ENCODE peak calls at places on chromosomes 11 and 22, in five cellular contexts. One of them, this sample, is unnamed. For H3K9me3, the result is how much of the 10 kb centered on the place peaks cover.

GRCh38 chr11:126414615-126415014 is 59.1 kb downstream of the ST3GAL4 start:
- DNase-seq in naive thymus-derived CD4-positive, alpha-beta T cell: no peak
- DNase-seq in esophagus squamous epithelium: no peak
- DNase-seq in body of pancreas: no peak
- DNase-seq in mammary epithelial cell: no peak
- DNase-seq in this sample: no peak

GRCh38 chr11:110479070-110479444 is 49.3 kb downstream of the FDX1 start:
- DNase-seq in esophagus squamous epithelium: no peak
- DNase-seq in mammary epithelial cell: no peak
- DNase-seq in body of pancreas: no peak
- DNase-seq in naive thymus-derived CD4-positive, alpha-beta T cell: no peak
- DNase-seq in this sample: no peak

GRCh38 chr22:20206709-20207215 is 55.9 kb upstream of the CCDC188 start:
- DNase-seq in body of pancreas: peak
- DNase-seq in naive thymus-derived CD4-positive, alpha-beta T cell: no peak
- DNase-seq in mammary epithelial cell: peak
- DNase-seq in esophagus squamous epithelium: no peak
- DNase-seq in this sample: no peak

GRCh38 chr11:120746836-120747609 is 235.5 kb downstream of the GRIK4 start:
- DNase-seq in body of pancreas: no peak
- DNase-seq in esophagus squamous epithelium: no peak
- DNase-seq in mammary epithelial cell: peak
- DNase-seq in naive thymus-derived CD4-positive, alpha-beta T cell: no peak
- DNase-seq in this sample: no peak

GRCh38 chr11:20536784-20537183 is 62.6 kb upstream of the SLC6A5 start:
- DNase-seq in esophagus squamous epithelium: no peak
- DNase-seq in naive thymus-derived CD4-positive, alpha-beta T cell: no peak
- DNase-seq in mammary epithelial cell: no peak
- DNase-seq in body of pancreas: no peak
- DNase-seq in this sample: no peak

GRCh38 chr11:125728969-125729368 is 17.1 kb upstream of the PATE1 start:
- DNase-seq in body of pancreas: no peak
- DNase-seq in esophagus squamous epithelium: no peak
- DNase-seq in mammary epithelial cell: no peak
- DNase-seq in naive thymus-derived CD4-positive, alpha-beta T cell: no peak
- DNase-seq in this sample: no peak

GRCh38 chr22:28023036-28023435 is 104.0 kb upstream of the PITPNB start:
- DNase-seq in naive thymus-derived CD4-positive, alpha-beta T cell: no peak
- DNase-seq in esophagus squamous epithelium: no peak
- DNase-seq in mammary epithelial cell: no peak
- DNase-seq in body of pancreas: peak
- DNase-seq in this sample: no peak

GRCh38 chr11:93089474-93090102 is 108.2 kb downstream of the SLC36A4 start:
- DNase-seq in mammary epithelial cell: peak
- DNase-seq in body of pancreas: no peak
- DNase-seq in esophagus squamous epithelium: no peak
- DNase-seq in naive thymus-derived CD4-positive, alpha-beta T cell: no peak
- DNase-seq in this sample: no peak

GRCh38 chr11:75721852-75722668 is 4.4 kb downstream of the MOGAT2 start:
- DNase-seq in esophagus squamous epithelium: no peak
- DNase-seq in body of pancreas: no peak
- DNase-seq in mammary epithelial cell: no peak
- DNase-seq in naive thymus-derived CD4-positive, alpha-beta T cell: no peak
- DNase-seq in this sample: no peak

GRCh38 chr11:58650496-58650895 is 28.0 kb downstream of the CNTF start:
- DNase-seq in body of pancreas: no peak
- DNase-seq in mammary epithelial cell: no peak
- DNase-seq in esophagus squamous epithelium: no peak
- DNase-seq in naive thymus-derived CD4-positive, alpha-beta T cell: no peak
- DNase-seq in this sample: no peak

GRCh38 chr11:44887598-44887997 is 63.1 kb downstream of the TP53I11 start:
- DNase-seq in body of pancreas: no peak
- DNase-seq in esophagus squamous epithelium: no peak
- DNase-seq in mammary epithelial cell: no peak
- DNase-seq in naive thymus-derived CD4-positive, alpha-beta T cell: no peak
- DNase-seq in this sample: no peak

GRCh38 chr11:72333657-72334056 is 89.7 kb upstream of the PHOX2A start:
- DNase-seq in mammary epithelial cell: no peak
- DNase-seq in esophagus squamous epithelium: no peak
- DNase-seq in body of pancreas: no peak
- DNase-seq in naive thymus-derived CD4-positive, alpha-beta T cell: peak
- DNase-seq in this sample: no peak

GRCh38 chr22:38949889-38950405 is 7.5 kb upstream of the APOBEC3A start:
- DNase-seq in body of pancreas: no peak
- DNase-seq in mammary epithelial cell: no peak
- DNase-seq in esophagus squamous epithelium: no peak
- DNase-seq in naive thymus-derived CD4-positive, alpha-beta T cell: no peak
- DNase-seq in this sample: no peak

GRCh38 chr11:61607920-61608599 is 27.2 kb upstream of the SYT7 start:
- DNase-seq in esophagus squamous epithelium: no peak
- DNase-seq in naive thymus-derived CD4-positive, alpha-beta T cell: no peak
- DNase-seq in mammary epithelial cell: no peak
- DNase-seq in body of pancreas: no peak
- DNase-seq in this sample: no peak

GRCh38 chr11:76041208-76041607 is 165.1 kb downstream of the WNT11 start:
- DNase-seq in mammary epithelial cell: no peak
- DNase-seq in naive thymus-derived CD4-positive, alpha-beta T cell: no peak
- DNase-seq in body of pancreas: no peak
- DNase-seq in esophagus squamous epithelium: no peak
- DNase-seq in this sample: no peak

GRCh38 chr22:31064369-31064768 is 16.7 kb upstream of the SMTN start:
- DNase-seq in esophagus squamous epithelium: no peak
- DNase-seq in naive thymus-derived CD4-positive, alpha-beta T cell: no peak
- DNase-seq in body of pancreas: no peak
- DNase-seq in mammary epithelial cell: no peak
- DNase-seq in this sample: no peak

DNA sequence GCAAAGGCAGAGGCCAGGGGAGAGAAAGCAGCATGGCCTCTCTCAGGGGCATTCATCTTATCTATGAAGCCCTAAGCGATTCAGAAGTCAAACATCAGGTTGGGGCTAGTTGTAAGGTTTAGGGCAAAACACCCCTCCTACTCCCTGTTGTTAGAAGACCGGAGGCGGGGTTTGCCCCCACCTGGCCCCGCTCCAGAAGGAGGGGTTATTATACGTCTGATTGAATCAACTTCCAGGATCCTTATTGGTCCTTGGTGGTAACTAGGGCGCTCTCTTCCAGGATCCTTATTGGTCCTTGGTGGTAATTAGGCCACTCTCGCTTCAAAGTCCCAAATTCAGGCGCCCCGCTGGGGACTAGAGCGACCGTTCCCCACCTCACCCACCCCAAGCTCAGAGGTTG is 12.1 kb upstream of the SMTN start:
- DNase-seq in mammary epithelial cell: no peak
- DNase-seq in esophagus squamous epithelium: no peak
- DNase-seq in body of pancreas: no peak
- DNase-seq in naive thymus-derived CD4-positive, alpha-beta T cell: no peak
- DNase-seq in this sample: no peak
- H3K9me3 ChIP-seq in mammary epithelial cell: under half
- H3K9me3 ChIP-seq in esophagus squamous epithelium: under half
- H3K9me3 ChIP-seq in body of pancreas: under half
- H3K9me3 ChIP-seq in naive thymus-derived CD4-positive, alpha-beta T cell: under half
- H3K9me3 ChIP-seq in this sample: under half

DNA sequence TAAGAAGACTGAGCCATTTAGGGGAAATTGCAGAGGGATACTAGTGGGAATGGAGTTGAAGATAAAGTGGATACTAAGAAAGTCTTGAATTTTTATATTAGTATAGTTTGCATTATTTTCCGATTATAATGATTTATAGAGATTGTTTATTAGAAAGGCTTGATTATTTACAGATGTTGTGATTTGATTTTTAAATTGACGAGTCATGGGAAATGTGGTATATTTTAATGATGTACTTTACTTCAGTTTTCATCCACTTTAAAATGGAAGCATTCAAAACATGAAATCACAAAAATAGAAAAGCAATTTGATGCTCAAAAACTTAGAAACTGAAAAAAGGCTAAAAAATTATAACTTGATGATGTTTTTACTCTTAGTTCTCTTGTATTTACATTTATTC is 21.2 kb downstream of the USP47 start:
- DNase-seq in naive thymus-derived CD4-positive, alpha-beta T cell: no peak
- DNase-seq in body of pancreas: no peak
- DNase-seq in mammary epithelial cell: no peak
- DNase-seq in esophagus squamous epithelium: no peak
- DNase-seq in this sample: no peak
- H3K9me3 ChIP-seq in naive thymus-derived CD4-positive, alpha-beta T cell: under half
- H3K9me3 ChIP-seq in body of pancreas: under half
- H3K9me3 ChIP-seq in mammary epithelial cell: under half
- H3K9me3 ChIP-seq in esophagus squamous epithelium: under half
- H3K9me3 ChIP-seq in this sample: under half

DNA sequence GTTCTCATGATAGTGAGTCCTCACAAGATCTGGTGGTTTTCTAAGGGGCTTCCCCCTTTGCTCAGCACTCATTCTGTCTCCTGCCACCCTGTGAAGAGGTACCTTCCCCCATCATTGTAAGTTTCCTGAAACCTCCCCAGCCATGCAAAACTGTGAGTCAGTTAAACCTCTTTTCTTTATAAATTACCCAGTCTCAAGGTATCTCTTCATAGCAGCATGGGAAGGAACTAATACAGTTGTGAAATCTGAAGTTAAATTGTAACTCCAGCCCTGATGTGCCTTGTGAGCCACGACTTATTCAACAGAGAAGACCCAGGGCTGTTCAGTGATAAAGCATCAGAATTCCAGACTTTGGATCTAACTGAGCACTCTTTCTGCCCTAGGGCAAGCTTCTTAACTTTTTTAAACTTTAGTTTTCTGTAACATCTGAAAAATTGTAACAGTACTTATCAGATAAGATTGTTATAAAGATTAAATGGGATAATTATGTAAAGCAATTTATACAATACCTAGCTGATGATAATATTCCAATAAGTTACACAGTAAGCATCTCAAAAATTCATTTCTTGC is 220.0 kb downstream of the TRPC6 start:
- DNase-seq in esophagus squamous epithelium: no peak
- DNase-seq in mammary epithelial cell: no peak
- DNase-seq in naive thymus-derived CD4-positive, alpha-beta T cell: no peak
- DNase-seq in body of pancreas: no peak
- DNase-seq in this sample: no peak
- H3K9me3 ChIP-seq in esophagus squamous epithelium: under half
- H3K9me3 ChIP-seq in mammary epithelial cell: under half
- H3K9me3 ChIP-seq in naive thymus-derived CD4-positive, alpha-beta T cell: under half
- H3K9me3 ChIP-seq in body of pancreas: under half
- H3K9me3 ChIP-seq in this sample: under half

DNA sequence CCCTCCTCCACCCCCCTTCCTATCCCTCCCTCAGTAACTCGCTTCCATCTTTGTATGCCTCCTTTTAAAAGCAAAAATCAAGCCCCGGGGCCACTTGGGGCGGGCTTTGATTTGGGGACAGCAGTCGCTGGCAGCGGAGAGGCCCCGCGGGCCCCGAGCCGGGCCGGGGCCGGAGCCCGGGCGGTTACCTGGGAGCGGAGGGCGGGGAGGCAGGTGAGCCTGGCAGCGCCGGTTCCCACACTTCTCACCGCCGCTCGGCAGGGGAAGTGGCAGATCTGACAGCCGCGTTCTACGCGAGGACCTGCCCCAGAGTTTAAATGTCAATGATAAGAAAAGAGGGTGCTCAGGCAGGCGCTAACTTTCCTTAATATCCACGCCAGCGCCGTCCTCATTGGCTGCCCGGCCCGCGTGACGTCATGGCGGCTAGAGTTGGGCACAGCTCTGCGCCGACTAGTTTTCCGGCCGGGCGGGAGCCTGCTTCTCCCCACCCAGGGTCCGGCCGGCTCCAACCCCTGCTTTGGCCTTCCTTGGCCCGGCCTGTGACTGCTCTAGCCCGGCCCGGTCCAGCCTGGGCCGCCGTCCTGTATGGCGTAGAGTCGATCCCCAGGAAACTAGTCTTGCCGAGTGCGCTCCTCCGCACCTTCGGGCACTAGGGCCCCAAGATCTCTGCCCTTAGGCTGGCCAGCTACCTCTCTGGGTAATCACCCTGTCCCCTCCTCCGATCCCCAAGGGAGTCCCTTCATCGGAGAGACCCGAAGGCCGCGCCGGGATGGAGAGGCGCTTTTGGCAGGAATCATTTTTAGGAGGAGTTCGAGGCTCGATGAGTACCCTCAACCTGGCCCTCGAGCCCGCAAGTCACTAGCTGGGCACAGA is 6.7 kb upstream of the PAX6 start:
- DNase-seq in naive thymus-derived CD4-positive, alpha-beta T cell: no peak
- DNase-seq in esophagus squamous epithelium: no peak
- DNase-seq in mammary epithelial cell: no peak
- DNase-seq in body of pancreas: peak
- DNase-seq in this sample: no peak
- H3K9me3 ChIP-seq in naive thymus-derived CD4-positive, alpha-beta T cell: under half
- H3K9me3 ChIP-seq in esophagus squamous epithelium: under half
- H3K9me3 ChIP-seq in mammary epithelial cell: under half
- H3K9me3 ChIP-seq in body of pancreas: under half
- H3K9me3 ChIP-seq in this sample: under half

GRCh38 chr22:47282851-47283250 is 520.4 kb downstream of the TBC1D22A start:
- DNase-seq in naive thymus-derived CD4-positive, alpha-beta T cell: no peak
- DNase-seq in mammary epithelial cell: no peak
- DNase-seq in esophagus squamous epithelium: no peak
- DNase-seq in body of pancreas: no peak
- DNase-seq in this sample: no peak
- H3K9me3 ChIP-seq in naive thymus-derived CD4-positive, alpha-beta T cell: under half
- H3K9me3 ChIP-seq in mammary epithelial cell: under half
- H3K9me3 ChIP-seq in esophagus squamous epithelium: under half
- H3K9me3 ChIP-seq in body of pancreas: under half
- H3K9me3 ChIP-seq in this sample: under half